ENCODE peak calls at places on chromosomes 6 and 20, in six cellular contexts. T is bronchial epithelial cell; G is BJ; N is stimulated activated CD4-positive, alpha-beta T cell treated with anti-CD3 and anti-CD28 coated beads, Interleukin-4, amount 100 ng/mL, for 48 hours; Z is T-cell; R is GM20000. O is an unnamed sample.

GRCh38 chr20:30595698-30596097 is 661.8 kb upstream of the DEFB115 start:
- DNase-seq in G (no peak), T (no peak), R (no peak), Z (no peak), N (no peak), O (no peak)

GRCh38 chr6:29071831-29072723 is 15.0 kb downstream of the OR2B3 start:
- DNase-seq in R (peak; percentile 16), Z (no peak), T (peak; percentile 46), G (no peak), N (no peak), O (no peak)

GRCh38 chr6:149962461-149963211 is 1.1 kb upstream of the ULBP1 start:
- DNase-seq in T (no peak), G (no peak), Z (no peak), N (no peak), R (no peak), O (no peak)

GRCh38 chr6:161837854-161838253 is 564.0 kb upstream of the AGPAT4 start:
- DNase-seq in Z (no peak), G (no peak), N (no peak), T (peak; percentile 13), R (no peak), O (no peak)

GRCh38 chr6:26284537-26285142 is 80.4 kb upstream of the BTN3A2 start:
- DNase-seq in R (peak; percentile 6), N (no peak), T (peak; percentile 43), Z (peak; percentile 58), G (no peak), O (peak; percentile 57)

GRCh38 chr6:89966250-89966588 is 72.0 kb downstream of the GJA10 start:
- DNase-seq in N (no peak), G (no peak), Z (no peak), T (no peak), R (no peak), O (no peak)

GRCh38 chr6:82616386-82617028 is 252.9 kb downstream of the TPBG start:
- DNase-seq in R (no peak), Z (no peak), G (no peak), T (no peak), N (no peak), O (no peak)

GRCh38 chr20:63657260-63657936 is 714 bp upstream of the RTEL1 start:
- DNase-seq in G (no peak), N (no peak), R (peak; percentile 47), T (no peak), Z (no peak), O (no peak)

GRCh38 chr6:16409531-16410441 is 171.4 kb downstream of the GMPR start:
- DNase-seq in G (no peak), Z (peak; percentile 48), R (peak; percentile 63), N (peak; percentile 45), T (peak; percentile 83), O (peak; percentile 31)

GRCh38 chr6:43427406-43428111 is at the start of gene ABCC10:
- DNase-seq in R (peak; percentile 97), T (peak; percentile 90), G (peak; percentile 70), Z (peak; percentile 94), N (peak; percentile 91), O (peak; percentile 88)

GRCh38 chr6:33696538-33697518 is 14.7 kb downstream of the UQCC2 start:
- DNase-seq in N (no peak), T (no peak), Z (no peak), G (no peak), R (peak; percentile 62), O (no peak)

GRCh38 chr6:163554663-163555062 is 140.1 kb downstream of the QKI start:
- DNase-seq in G (no peak), T (peak; percentile 39), R (peak; percentile 27), N (peak; percentile 52), Z (peak; percentile 52), O (peak; percentile 48)

GRCh38 chr6:45569210-45569945 is 191.6 kb upstream of the SUPT3H start:
- DNase-seq in T (peak; percentile 82), R (no peak), G (no peak), N (no peak), Z (no peak), O (no peak)

GRCh38 chr6:30748851-30749540 is 4.6 kb upstream of the IER3 start:
- DNase-seq in R (no peak), G (no peak), T (peak; percentile 94), Z (no peak), N (no peak), O (no peak)

GRCh38 chr6:12203001-12203400 is 87.2 kb upstream of the EDN1 start:
- DNase-seq in N (no peak), Z (no peak), R (no peak), T (no peak), G (no peak), O (no peak)

GRCh38 chr20:58103517-58103904 is 124.9 kb downstream of the ANKRD60 start:
- DNase-seq in G (no peak), R (no peak), N (no peak), T (no peak), Z (no peak), O (no peak)

GRCh38 chr6:70686548-70687133 is 19.0 kb downstream of the SMAP1 start:
- DNase-seq in T (peak; percentile 50), G (no peak), N (no peak), R (peak; percentile 23), Z (no peak), O (no peak)

GRCh38 chr20:50169329-50169823 is 15.9 kb upstream of the PEDS1 start:
- DNase-seq in Z (peak; percentile 71), T (peak; percentile 74), G (no peak), R (peak; percentile 74), N (peak; percentile 84), O (peak; percentile 83)

GRCh38 chr6:148848915-148849314 is 102.1 kb downstream of the UST start:
- DNase-seq in T (no peak), Z (no peak), R (no peak), N (no peak), G (no peak), O (no peak)

GRCh38 chr6:106662458-106662857 is 33.1 kb downstream of the QRSL1 start:
- DNase-seq in T (no peak), R (no peak), Z (no peak), N (no peak), G (no peak), O (no peak)

GRCh38 chr20:51062065-51062464 is 39.2 kb upstream of the KCNG1 start:
- DNase-seq in N (peak; percentile 44), R (no peak), T (no peak), G (no peak), Z (no peak), O (no peak)

GRCh38 chr6:79632580-79632979 is 1.5 kb downstream of the SH3BGRL2 start:
- DNase-seq in G (no peak), Z (no peak), N (no peak), R (no peak), T (no peak), O (no peak)

GRCh38 chr20:58552366-58552934 is 37.3 kb upstream of the APCDD1L start:
- DNase-seq in T (no peak), R (no peak), N (no peak), Z (no peak), G (no peak), O (no peak)

GRCh38 chr20:57921701-57922482 is 212.1 kb upstream of the PMEPA1 start:
- DNase-seq in T (no peak), G (no peak), N (no peak), R (no peak), Z (no peak), O (no peak)

GRCh38 chr20:41086402-41087324 is 50.7 kb upstream of the PLCG1 start:
- DNase-seq in N (no peak), G (no peak), T (no peak), Z (no peak), R (no peak), O (no peak)

GRCh38 chr20:47676219-47676721 is 109.0 kb downstream of the SULF2 start:
- DNase-seq in Z (no peak), G (no peak), R (no peak), T (no peak), N (no peak), O (no peak)

GRCh38 chr20:21048841-21049273 is 57.3 kb downstream of the LINC00237 start:
- DNase-seq in Z (peak; percentile 38), R (peak; percentile 65), N (peak; percentile 64), G (no peak), T (no peak), O (peak; percentile 27)

GRCh38 chr20:19737025-19737424 is 21.0 kb upstream of the RIN2 start:
- DNase-seq in T (peak; percentile 100), Z (no peak), G (no peak), N (no peak), R (no peak), O (no peak)